ENCODE peak calls at places on chromosome 6, in eight cellular contexts. One of them, this sample, is unnamed.

GRCh38 chr6:14510038-14510437 is 392.5 kb downstream of the CD83 start:
- DNase-seq in cardiac fibroblast: no peak
- DNase-seq in OCI-LY7: peak; percentile 10
- DNase-seq in NCI-H2081: no peak
- DNase-seq in esophagus squamous epithelium: no peak
- DNase-seq in A673: peak; percentile 20
- DNase-seq in HL-60: no peak
- DNase-seq in stimulated activated CD4-positive, alpha-beta T cell treated with anti-CD3 and anti-CD28 coated beads, Interleukin-2, amount 100 ng/mL, for 24 hours: no peak
- DNase-seq in this sample: no peak

GRCh38 chr6:16109659-16110300 is 19.1 kb upstream of the MYLIP start:
- DNase-seq in esophagus squamous epithelium: no peak
- DNase-seq in OCI-LY7: no peak
- DNase-seq in stimulated activated CD4-positive, alpha-beta T cell treated with anti-CD3 and anti-CD28 coated beads, Interleukin-2, amount 100 ng/mL, for 24 hours: no peak
- DNase-seq in cardiac fibroblast: peak; percentile 11
- DNase-seq in HL-60: no peak
- DNase-seq in NCI-H2081: peak; percentile 6
- DNase-seq in A673: no peak
- DNase-seq in this sample: no peak

GRCh38 chr6:52839124-52840055 is 1.2 kb downstream of the GSTA5 start:
- DNase-seq in cardiac fibroblast: peak; percentile 68
- DNase-seq in A673: peak; percentile 72
- DNase-seq in esophagus squamous epithelium: no peak
- DNase-seq in HL-60: peak; percentile 32
- DNase-seq in OCI-LY7: peak; percentile 50
- DNase-seq in NCI-H2081: peak; percentile 23
- DNase-seq in stimulated activated CD4-positive, alpha-beta T cell treated with anti-CD3 and anti-CD28 coated beads, Interleukin-2, amount 100 ng/mL, for 24 hours: peak; percentile 56
- DNase-seq in this sample: no peak

GRCh38 chr6:158706369-158706982 is 56.6 kb downstream of the SYTL3 start:
- DNase-seq in A673: peak; percentile 73
- DNase-seq in HL-60: no peak
- DNase-seq in esophagus squamous epithelium: no peak
- DNase-seq in OCI-LY7: peak; percentile 20
- DNase-seq in NCI-H2081: peak; percentile 7
- DNase-seq in stimulated activated CD4-positive, alpha-beta T cell treated with anti-CD3 and anti-CD28 coated beads, Interleukin-2, amount 100 ng/mL, for 24 hours: no peak
- DNase-seq in cardiac fibroblast: peak; percentile 68
- DNase-seq in this sample: peak; percentile 78

GRCh38 chr6:41670703-41671360 is 32.6 kb downstream of the MDFI start:
- DNase-seq in NCI-H2081: peak; percentile 25
- DNase-seq in OCI-LY7: no peak
- DNase-seq in esophagus squamous epithelium: no peak
- DNase-seq in stimulated activated CD4-positive, alpha-beta T cell treated with anti-CD3 and anti-CD28 coated beads, Interleukin-2, amount 100 ng/mL, for 24 hours: no peak
- DNase-seq in A673: no peak
- DNase-seq in cardiac fibroblast: no peak
- DNase-seq in HL-60: no peak
- DNase-seq in this sample: no peak

GRCh38 chr6:113856011-113856551 is 1.1 kb upstream of the MARCKS start:
- DNase-seq in OCI-LY7: no peak
- DNase-seq in NCI-H2081: peak; percentile 50
- DNase-seq in stimulated activated CD4-positive, alpha-beta T cell treated with anti-CD3 and anti-CD28 coated beads, Interleukin-2, amount 100 ng/mL, for 24 hours: no peak
- DNase-seq in A673: peak; percentile 67
- DNase-seq in HL-60: no peak
- DNase-seq in esophagus squamous epithelium: no peak
- DNase-seq in cardiac fibroblast: peak; percentile 59
- DNase-seq in this sample: peak; percentile 33

GRCh38 chr6:11921017-11921438 is 91.1 kb upstream of the HIVEP1 start:
- DNase-seq in cardiac fibroblast: peak; percentile 86
- DNase-seq in stimulated activated CD4-positive, alpha-beta T cell treated with anti-CD3 and anti-CD28 coated beads, Interleukin-2, amount 100 ng/mL, for 24 hours: no peak
- DNase-seq in OCI-LY7: no peak
- DNase-seq in A673: peak; percentile 17
- DNase-seq in NCI-H2081: no peak
- DNase-seq in HL-60: no peak
- DNase-seq in esophagus squamous epithelium: no peak
- DNase-seq in this sample: peak; percentile 66

GRCh38 chr6:132764370-132764769 is 6.7 kb upstream of the VNN2 start:
- DNase-seq in esophagus squamous epithelium: no peak
- DNase-seq in A673: peak; percentile 34
- DNase-seq in cardiac fibroblast: peak; percentile 89
- DNase-seq in OCI-LY7: no peak
- DNase-seq in HL-60: no peak
- DNase-seq in stimulated activated CD4-positive, alpha-beta T cell treated with anti-CD3 and anti-CD28 coated beads, Interleukin-2, amount 100 ng/mL, for 24 hours: no peak
- DNase-seq in NCI-H2081: no peak
- DNase-seq in this sample: peak; percentile 51

GRCh38 chr6:31729515-31729978 is 448 bp upstream of the DDAH2 start:
- DNase-seq in OCI-LY7: peak; percentile 85
- DNase-seq in esophagus squamous epithelium: no peak
- DNase-seq in NCI-H2081: peak; percentile 67
- DNase-seq in cardiac fibroblast: peak; percentile 92
- DNase-seq in stimulated activated CD4-positive, alpha-beta T cell treated with anti-CD3 and anti-CD28 coated beads, Interleukin-2, amount 100 ng/mL, for 24 hours: peak; percentile 82
- DNase-seq in HL-60: peak; percentile 72
- DNase-seq in A673: peak; percentile 85
- DNase-seq in this sample: peak; percentile 95

GRCh38 chr6:154478691-154479090 is 31.8 kb downstream of the CNKSR3 start:
- DNase-seq in esophagus squamous epithelium: no peak
- DNase-seq in A673: no peak
- DNase-seq in stimulated activated CD4-positive, alpha-beta T cell treated with anti-CD3 and anti-CD28 coated beads, Interleukin-2, amount 100 ng/mL, for 24 hours: no peak
- DNase-seq in OCI-LY7: no peak
- DNase-seq in HL-60: no peak
- DNase-seq in NCI-H2081: no peak
- DNase-seq in cardiac fibroblast: no peak
- DNase-seq in this sample: no peak

GRCh38 chr6:116858060-116858459 is 19.0 kb upstream of the RFX6 start:
- DNase-seq in esophagus squamous epithelium: no peak
- DNase-seq in OCI-LY7: no peak
- DNase-seq in cardiac fibroblast: no peak
- DNase-seq in stimulated activated CD4-positive, alpha-beta T cell treated with anti-CD3 and anti-CD28 coated beads, Interleukin-2, amount 100 ng/mL, for 24 hours: no peak
- DNase-seq in A673: no peak
- DNase-seq in HL-60: no peak
- DNase-seq in NCI-H2081: no peak
- DNase-seq in this sample: no peak

GRCh38 chr6:152636675-152637421 is at the start of gene SYNE1:
- DNase-seq in A673: peak; percentile 10
- DNase-seq in OCI-LY7: peak; percentile 19
- DNase-seq in HL-60: no peak
- DNase-seq in NCI-H2081: peak; percentile 1
- DNase-seq in cardiac fibroblast: peak; percentile 32
- DNase-seq in esophagus squamous epithelium: no peak
- DNase-seq in stimulated activated CD4-positive, alpha-beta T cell treated with anti-CD3 and anti-CD28 coated beads, Interleukin-2, amount 100 ng/mL, for 24 hours: peak; percentile 13
- DNase-seq in this sample: peak; percentile 61

GRCh38 chr6:166934174-166934573 is 22.2 kb downstream of the RNASET2 start:
- DNase-seq in esophagus squamous epithelium: no peak
- DNase-seq in A673: no peak
- DNase-seq in NCI-H2081: no peak
- DNase-seq in HL-60: no peak
- DNase-seq in cardiac fibroblast: no peak
- DNase-seq in stimulated activated CD4-positive, alpha-beta T cell treated with anti-CD3 and anti-CD28 coated beads, Interleukin-2, amount 100 ng/mL, for 24 hours: no peak
- DNase-seq in OCI-LY7: no peak
- DNase-seq in this sample: no peak

GRCh38 chr6:46964716-46965519 is 43.2 kb upstream of the ADGRF5 start:
- DNase-seq in NCI-H2081: no peak
- DNase-seq in OCI-LY7: no peak
- DNase-seq in HL-60: no peak
- DNase-seq in esophagus squamous epithelium: no peak
- DNase-seq in A673: no peak
- DNase-seq in cardiac fibroblast: peak; percentile 81
- DNase-seq in stimulated activated CD4-positive, alpha-beta T cell treated with anti-CD3 and anti-CD28 coated beads, Interleukin-2, amount 100 ng/mL, for 24 hours: no peak
- DNase-seq in this sample: no peak

GRCh38 chr6:153941768-153942167 is 97.3 kb upstream of the OPRM1 start:
- DNase-seq in A673: no peak
- DNase-seq in HL-60: no peak
- DNase-seq in NCI-H2081: no peak
- DNase-seq in stimulated activated CD4-positive, alpha-beta T cell treated with anti-CD3 and anti-CD28 coated beads, Interleukin-2, amount 100 ng/mL, for 24 hours: no peak
- DNase-seq in esophagus squamous epithelium: no peak
- DNase-seq in OCI-LY7: no peak
- DNase-seq in cardiac fibroblast: no peak
- DNase-seq in this sample: no peak

GRCh38 chr6:165974817-165975216 is 192.8 kb downstream of the TBXT start:
- DNase-seq in OCI-LY7: no peak
- DNase-seq in esophagus squamous epithelium: no peak
- DNase-seq in stimulated activated CD4-positive, alpha-beta T cell treated with anti-CD3 and anti-CD28 coated beads, Interleukin-2, amount 100 ng/mL, for 24 hours: no peak
- DNase-seq in HL-60: no peak
- DNase-seq in NCI-H2081: no peak
- DNase-seq in A673: no peak
- DNase-seq in cardiac fibroblast: no peak
- DNase-seq in this sample: no peak

GRCh38 chr6:11233936-11234573 is 1.6 kb upstream of the NEDD9 start:
- DNase-seq in OCI-LY7: no peak
- DNase-seq in A673: no peak
- DNase-seq in HL-60: no peak
- DNase-seq in NCI-H2081: no peak
- DNase-seq in stimulated activated CD4-positive, alpha-beta T cell treated with anti-CD3 and anti-CD28 coated beads, Interleukin-2, amount 100 ng/mL, for 24 hours: no peak
- DNase-seq in cardiac fibroblast: no peak
- DNase-seq in esophagus squamous epithelium: no peak
- DNase-seq in this sample: no peak

GRCh38 chr6:14857501-14857900 is 388.4 kb upstream of the JARID2 start:
- DNase-seq in NCI-H2081: no peak
- DNase-seq in cardiac fibroblast: no peak
- DNase-seq in OCI-LY7: no peak
- DNase-seq in stimulated activated CD4-positive, alpha-beta T cell treated with anti-CD3 and anti-CD28 coated beads, Interleukin-2, amount 100 ng/mL, for 24 hours: peak; percentile 76
- DNase-seq in esophagus squamous epithelium: no peak
- DNase-seq in HL-60: no peak
- DNase-seq in A673: no peak
- DNase-seq in this sample: no peak

GRCh38 chr6:109139109-109139508 is 43.8 kb downstream of the CEP57L1 start:
- DNase-seq in cardiac fibroblast: peak; percentile 45
- DNase-seq in HL-60: no peak
- DNase-seq in NCI-H2081: no peak
- DNase-seq in OCI-LY7: no peak
- DNase-seq in stimulated activated CD4-positive, alpha-beta T cell treated with anti-CD3 and anti-CD28 coated beads, Interleukin-2, amount 100 ng/mL, for 24 hours: no peak
- DNase-seq in A673: no peak
- DNase-seq in esophagus squamous epithelium: no peak
- DNase-seq in this sample: no peak

GRCh38 chr6:166645928-166646327 is 18.9 kb upstream of the RPS6KA2 start:
- DNase-seq in cardiac fibroblast: no peak
- DNase-seq in esophagus squamous epithelium: no peak
- DNase-seq in A673: no peak
- DNase-seq in OCI-LY7: no peak
- DNase-seq in HL-60: no peak
- DNase-seq in stimulated activated CD4-positive, alpha-beta T cell treated with anti-CD3 and anti-CD28 coated beads, Interleukin-2, amount 100 ng/mL, for 24 hours: no peak
- DNase-seq in NCI-H2081: no peak
- DNase-seq in this sample: no peak

This sample was measured in left ventricle myocardium superior.